ENCODE peak calls at places on chromosomes 1 and 21, in five cellular contexts. K is astrocyte of the spinal cord, S is uterus, W is HFFc6, R is mammary epithelial cell. Q is an unnamed sample.

GRCh38 chr1:234206651-234207284 is 166.5 kb upstream of the COA6 start:
- DNase-seq in R (peak), S (no peak), W (peak), K (peak), Q (no peak)

GRCh38 chr1:206898089-206898908 is 1.1 kb downstream of the IL24 start:
- DNase-seq in S (no peak), R (peak), W (peak), K (peak), Q (no peak)

GRCh38 chr1:219812491-219813221 is 115.7 kb downstream of the SLC30A10 start:
- DNase-seq in W (peak), S (peak), R (peak), K (peak), Q (no peak)

GRCh38 chr1:91884459-91885290 is 1.3 kb downstream of the TGFBR3 start:
- DNase-seq in W (no peak), R (no peak), K (peak), S (no peak), Q (no peak)

GRCh38 chr1:57597036-57597435 is 173.2 kb upstream of the DAB1 start:
- DNase-seq in S (no peak), K (no peak), W (no peak), R (no peak), Q (no peak)

GRCh38 chr1:235238558-235238957 is 77.5 kb upstream of the RBM34 start:
- DNase-seq in R (no peak), S (no peak), K (no peak), W (no peak), Q (no peak)

GRCh38 chr1:165050246-165050645 is 306.3 kb downstream of the LMX1A start:
- DNase-seq in K (no peak), S (no peak), R (peak), W (no peak), Q (no peak)

GRCh38 chr1:212914789-212915188 is 35.6 kb upstream of the VASH2 start:
- DNase-seq in W (no peak), R (no peak), S (no peak), K (no peak), Q (no peak)

GRCh38 chr1:83802450-83803152 is 196.3 kb downstream of the TTLL7 start:
- DNase-seq in K (no peak), S (no peak), R (no peak), W (no peak), Q (no peak)

GRCh38 chr21:19853709-19854575 is 1144.3 kb upstream of the NCAM2 start:
- DNase-seq in R (no peak), S (no peak), W (no peak), K (no peak), Q (no peak)

GRCh38 chr1:186442651-186443114 is 18.2 kb downstream of the PDC start:
- DNase-seq in R (peak), W (peak), K (peak), S (no peak), Q (no peak)

GRCh38 chr1:200183637-200184036 is 156.1 kb downstream of the NR5A2 start:
- DNase-seq in S (no peak), K (no peak), W (no peak), R (no peak), Q (no peak)

GRCh38 chr21:16587141-16587570 is 857.4 kb downstream of the USP25 start:
- DNase-seq in R (peak), K (peak), W (peak), S (peak), Q (no peak)

GRCh38 chr1:84000196-84000885 is 1.4 kb upstream of the TTLL7 start:
- DNase-seq in R (no peak), K (no peak), S (no peak), W (no peak), Q (no peak)

GRCh38 chr1:110875216-110875731 is 2.3 kb downstream of the CD53 start:
- DNase-seq in K (no peak), W (no peak), R (no peak), S (no peak), Q (no peak)

GRCh38 chr1:16013220-16013907 is 4.5 kb downstream of the HSPB7 start:
- DNase-seq in R (peak), K (peak), W (peak), S (peak), Q (peak)

GRCh38 chr1:219774386-219774785 is 154.0 kb downstream of the SLC30A10 start:
- DNase-seq in K (no peak), S (no peak), R (no peak), W (no peak), Q (no peak)

GRCh38 chr1:12708396-12708795 is 7.5 kb upstream of the AADACL3 start:
- DNase-seq in R (no peak), K (no peak), W (no peak), S (no peak), Q (no peak)

GRCh38 chr1:53685272-53686051 is 53.5 kb downstream of the GLIS1 start:
- DNase-seq in W (peak), K (peak), R (no peak), S (no peak), Q (no peak)

GRCh38 chr1:110174961-110175360 is 24.7 kb downstream of the SLC6A17 start:
- DNase-seq in W (no peak), S (no peak), R (no peak), K (no peak), Q (no peak)

GRCh38 chr1:207423560-207424292 is 30.4 kb upstream of the CR2 start:
- DNase-seq in S (no peak), R (no peak), K (no peak), W (no peak), Q (no peak)

GRCh38 chr1:64650411-64650810 is 94.5 kb upstream of the RAVER2 start:
- DNase-seq in K (no peak), R (no peak), S (no peak), W (peak), Q (no peak)

GRCh38 chr1:97797403-97798183 is 123.2 kb downstream of the DPYD start:
- DNase-seq in R (no peak), W (no peak), K (peak), S (peak), Q (no peak)

GRCh38 chr21:35909456-35910178 is 150.7 kb downstream of the SETD4 start:
- DNase-seq in R (no peak), K (peak), S (no peak), W (no peak), Q (no peak)

GRCh38 chr1:211843018-211843417 is 12.5 kb upstream of the LPGAT1 start:
- DNase-seq in W (no peak), K (no peak), S (no peak), R (no peak), Q (no peak)

GRCh38 chr1:2097386-2098300 is 47.4 kb downstream of the PRKCZ start:
- DNase-seq in R (peak), S (no peak), W (no peak), K (no peak), Q (no peak)

GRCh38 chr1:231691618-231692259 is 65.1 kb downstream of the DISC1 start:
- DNase-seq in R (peak), K (peak), W (peak), S (no peak), Q (no peak)

GRCh38 chr1:232655041-232655745 is 25.3 kb upstream of the SIPA1L2 start:
- DNase-seq in R (peak), W (no peak), K (peak), S (no peak), Q (no peak)

GRCh38 chr1:38872401-38873026 is 634 bp downstream of the MYCBP start:
- DNase-seq in S (no peak), K (peak), R (peak), W (no peak), Q (no peak)

GRCh38 chr1:44652445-44653106 is 21.7 kb downstream of the TMEM53 start:
- DNase-seq in R (peak), K (peak), S (peak), W (peak), Q (peak)

GRCh38 chr1:15756143-15757015 is 2.2 kb upstream of the FBLIM1 start:
- DNase-seq in R (peak), S (no peak), K (no peak), W (no peak), Q (no peak)

GRCh38 chr21:34199121-34199910 is 125.9 kb downstream of the MRPS6 start:
- DNase-seq in R (no peak), W (no peak), K (peak), S (no peak), Q (no peak)

GRCh38 chr1:215594640-215595039 is 27.5 kb downstream of the KCTD3 start:
- DNase-seq in R (no peak), W (no peak), S (no peak), K (peak), Q (no peak)

GRCh38 chr1:153483776-153484175 is 23.3 kb upstream of the S100A7 start:
- DNase-seq in K (no peak), R (no peak), S (no peak), W (no peak), Q (no peak)

GRCh38 chr1:151142411-151143056 is 3.9 kb downstream of the SEMA6C start:
- DNase-seq in K (no peak), R (no peak), W (no peak), S (no peak), Q (no peak)

GRCh38 chr1:2585318-2586092 is 1.1 kb upstream of the PRXL2B start:
- DNase-seq in K (peak), S (peak), W (peak), R (peak), Q (no peak)

GRCh38 chr1:168623838-168624237 is 47.4 kb downstream of the XCL1 start:
- DNase-seq in R (no peak), W (no peak), K (no peak), S (no peak), Q (no peak)

GRCh38 chr1:168626326-168626725 is 49.9 kb downstream of the XCL1 start:
- DNase-seq in K (no peak), S (no peak), W (no peak), R (no peak), Q (no peak)

GRCh38 chr1:168621356-168621755 is 45.0 kb downstream of the XCL1 start:
- DNase-seq in K (peak), S (no peak), R (no peak), W (peak), Q (no peak)

GRCh38 chr1:168627370-168627769 is 51.0 kb downstream of the XCL1 start:
- DNase-seq in W (no peak), S (no peak), K (no peak), R (no peak), Q (no peak)

DNA sequence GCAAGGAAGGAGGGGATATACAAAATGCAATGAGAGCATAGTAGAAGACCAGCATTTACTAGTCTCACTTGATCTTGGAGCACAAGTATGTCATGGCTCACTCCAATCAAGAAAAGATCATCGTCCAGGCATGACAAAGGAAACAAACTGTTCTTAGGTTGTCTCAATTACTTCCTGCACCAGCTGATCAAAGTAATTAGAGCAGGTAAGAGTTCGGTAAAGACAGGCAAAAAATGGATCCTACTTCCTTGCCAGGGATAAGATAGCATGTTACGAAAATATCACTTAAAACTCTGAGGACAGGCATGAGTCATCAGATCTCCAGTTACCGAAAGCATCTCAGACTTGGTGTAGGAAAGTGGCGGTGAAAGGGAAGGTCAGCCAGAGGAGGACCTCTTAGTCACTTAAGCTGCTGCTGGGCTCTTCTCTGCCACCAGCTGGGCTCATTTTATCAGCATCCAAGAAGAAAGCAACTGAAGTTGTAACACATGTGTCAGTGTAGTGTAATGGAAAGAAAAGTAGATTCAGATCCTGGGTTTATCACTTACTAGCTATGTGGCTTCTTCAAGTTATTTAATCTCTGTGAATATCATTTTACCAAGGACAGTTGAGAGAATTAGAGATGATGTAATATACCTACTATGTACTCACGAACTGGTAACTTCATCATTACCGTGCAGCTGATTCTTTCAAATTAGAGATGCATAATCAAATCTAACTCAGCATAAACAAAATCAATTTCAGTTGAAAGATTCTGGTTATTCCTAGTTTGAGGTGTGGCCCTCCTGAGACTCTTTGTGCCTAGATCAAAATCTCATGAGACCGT is 46.8 kb downstream of the XCL1 start:
- DNase-seq in W (peak), R (peak), S (no peak), K (peak), Q (no peak)
- TF ChIP-seq CTCF in W (no peak), R (no peak), S (no peak), K (no peak), Q (no peak)

GRCh38 chr1:190129367-190129766 is 348.3 kb downstream of the BRINP3 start:
- DNase-seq in R (no peak), K (no peak), S (no peak), W (no peak), Q (no peak)

GRCh38 chr1:190119683-190120082 is 358.0 kb downstream of the BRINP3 start:
- DNase-seq in R (no peak), W (no peak), S (no peak), K (no peak), Q (no peak)

GRCh38 chr1:190126728-190127127 is 350.9 kb downstream of the BRINP3 start:
- DNase-seq in W (no peak), K (no peak), S (no peak), R (no peak), Q (no peak)

DNA sequence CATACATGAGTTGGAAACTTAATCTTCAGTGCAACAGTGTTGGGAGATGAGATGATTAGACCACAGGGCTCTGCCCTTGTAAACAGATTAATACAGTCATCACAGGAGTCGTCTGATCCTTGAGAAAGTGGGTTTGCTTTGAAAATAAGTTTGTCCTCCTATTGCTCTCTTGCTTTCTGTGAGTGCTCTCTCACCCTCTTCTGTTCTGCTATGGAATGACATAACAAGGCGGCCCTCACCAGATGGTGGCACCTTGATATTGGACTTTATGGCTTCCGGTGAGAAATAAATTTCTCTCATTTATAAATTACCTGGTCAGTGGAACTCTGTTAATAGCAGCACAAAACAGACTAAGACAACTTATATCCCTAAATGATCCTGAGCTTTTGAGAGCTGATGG is 353.6 kb downstream of the BRINP3 start:
- DNase-seq in S (no peak), K (no peak), W (no peak), R (no peak), Q (no peak)
- TF ChIP-seq CTCF in S (no peak), K (no peak), W (no peak), R (no peak), Q (no peak)

GRCh38 chr1:218351617-218352438 is 6.7 kb downstream of the TGFB2 start:
- DNase-seq in K (peak), S (peak), R (peak), W (no peak), Q (no peak)
- TF ChIP-seq CTCF in K (peak), S (peak), R (peak), W (peak), Q (peak)

GRCh38 chr1:11364170-11364569 is 91.2 kb downstream of the UBIAD1 start:
- DNase-seq in W (no peak), S (no peak), K (no peak), R (no peak), Q (no peak)
- TF ChIP-seq CTCF in W (peak), S (no peak), K (no peak), R (peak), Q (no peak)

DNA sequence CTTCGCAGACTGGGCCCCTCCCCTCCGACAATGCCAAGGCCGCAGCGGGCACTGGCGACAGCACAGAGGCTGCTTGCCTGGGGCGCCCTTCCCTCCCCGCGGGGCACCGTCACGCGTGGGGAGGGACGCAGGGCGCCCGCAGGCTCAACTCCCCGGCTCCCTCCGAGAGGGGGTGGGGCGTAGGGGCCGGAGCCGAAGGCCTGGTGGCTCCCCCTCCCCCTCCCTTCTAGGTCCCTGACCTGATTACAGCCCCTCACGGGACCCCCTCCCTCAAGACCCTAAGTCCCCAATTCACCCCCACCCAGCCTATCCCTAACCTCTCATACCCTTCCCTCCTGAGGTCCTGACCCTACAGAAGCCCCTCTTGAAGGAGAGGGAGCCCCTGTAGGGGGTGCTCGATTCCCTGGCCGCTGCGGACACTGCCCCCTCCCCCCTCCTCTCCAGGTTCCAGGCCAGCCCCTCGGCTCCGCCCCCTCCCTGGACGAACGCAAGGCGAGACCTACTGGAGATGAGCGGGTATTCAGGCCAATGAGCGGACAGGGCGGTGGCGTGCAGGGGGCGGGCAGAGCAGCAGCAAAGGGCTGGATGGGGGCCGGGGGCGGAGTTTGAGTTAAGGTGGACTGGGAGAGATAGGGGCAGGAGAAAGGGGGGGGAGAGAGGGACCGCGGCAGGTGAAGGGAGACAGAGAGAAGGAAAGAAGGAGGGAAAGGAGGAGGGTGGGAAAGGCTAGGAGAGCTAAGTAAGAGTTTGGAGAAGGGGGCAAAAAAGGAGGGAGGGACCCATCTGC is 721 bp upstream of the ZBTB7B start:
- DNase-seq in W (peak), R (peak), S (peak), K (peak), Q (peak)
- TF ChIP-seq CTCF in W (peak), R (no peak), S (peak), K (peak), Q (no peak)

DNA sequence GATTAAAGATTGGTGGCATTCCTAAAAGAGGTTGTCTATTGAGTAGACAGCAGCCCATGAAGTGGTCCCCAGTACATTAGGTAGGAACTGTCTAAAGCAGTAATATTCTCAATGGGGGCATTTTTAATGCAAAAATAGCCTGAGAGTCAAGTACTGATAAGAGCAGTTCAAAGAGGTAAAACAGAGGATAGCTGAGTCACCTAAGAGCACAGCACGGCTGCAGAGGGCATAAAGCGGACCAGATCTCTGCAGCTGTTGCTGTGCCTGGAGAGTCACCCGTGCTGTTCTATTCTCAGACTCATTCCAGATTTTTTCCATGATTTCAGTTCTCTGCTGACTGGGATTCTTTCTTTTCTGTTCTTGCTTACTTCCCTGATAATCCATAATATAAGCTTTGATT is 313.2 kb downstream of the OLFM3 start:
- DNase-seq in S (no peak), R (no peak), K (no peak), W (no peak), Q (no peak)
- TF ChIP-seq CTCF in S (no peak), R (no peak), K (no peak), W (no peak), Q (no peak)

DNA sequence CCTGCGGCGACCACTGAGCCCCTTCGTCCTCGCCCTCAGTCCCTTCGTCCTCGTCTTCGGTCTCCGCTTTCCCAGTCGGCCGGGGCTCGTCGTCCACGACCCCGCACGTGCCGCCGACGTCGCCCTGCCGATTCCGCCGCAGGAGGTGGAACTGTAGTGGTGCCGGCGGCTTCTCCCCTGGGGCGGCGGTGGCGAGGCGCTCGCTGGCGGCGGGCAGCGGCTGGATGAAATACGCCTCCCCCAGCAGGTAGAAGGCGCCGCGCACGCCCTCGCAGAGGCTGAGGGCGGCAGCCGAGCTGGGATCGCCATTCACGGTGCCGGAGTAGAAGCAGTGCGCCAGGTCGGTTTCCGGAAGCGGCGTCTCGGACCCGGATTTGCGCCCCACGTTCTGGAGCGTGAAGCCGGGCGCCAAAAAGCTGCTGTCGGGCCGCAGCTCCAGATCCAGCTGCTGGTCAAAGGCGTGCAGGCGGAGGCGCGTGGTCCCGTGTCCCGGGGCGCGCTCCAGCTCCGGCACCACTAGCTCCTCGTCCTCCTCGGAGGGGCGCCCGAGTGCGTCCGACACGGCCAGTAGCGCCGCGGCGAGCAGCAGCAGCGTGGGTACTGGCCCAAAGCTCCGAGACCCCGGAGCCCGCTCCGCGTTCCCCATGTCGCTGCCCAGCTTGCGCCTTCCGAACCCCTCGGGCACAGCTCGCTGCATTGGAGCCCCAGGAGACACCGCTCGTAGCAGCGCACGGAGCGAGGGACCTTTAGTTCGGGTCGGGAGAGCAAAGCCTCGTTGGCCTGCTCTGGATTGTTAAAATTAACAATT is 747 bp downstream of the ADAMTS1 start:
- DNase-seq in R (peak), S (peak), W (peak), K (peak), Q (no peak)
- TF ChIP-seq CTCF in R (no peak), S (peak), W (peak), K (peak), Q (no peak)